ENCODE peak calls at places on chromosome 2, in six cellular contexts. P is activated CD8-positive, alpha-beta memory T cell treated with anti-CD3 and anti-CD28 coated beads for 48 hours; J is hypothalamus; Z is T-helper 9 cell; R is stimulated activated CD4-positive, alpha-beta T cell treated with anti-CD3 and anti-CD28 coated beads, Interleukin-15, amount 100 ng/mL, for 1 hour; O is H9. K is an unnamed sample.

GRCh38 chr2:88903744-88904353 is 212.4 kb downstream of the RPIA start:
- DNase-seq in J (no peak), P (no peak), R (no peak), Z (no peak), O (no peak), K (no peak)

GRCh38 chr2:58959996-58960395 is 718.9 kb upstream of the FANCL start:
- DNase-seq in R (no peak), J (no peak), O (no peak), P (no peak), Z (no peak), K (no peak)

GRCh38 chr2:230691005-230691647 is 21.5 kb upstream of the CAB39 start:
- DNase-seq in J (no peak), P (no peak), O (no peak), R (no peak), Z (no peak), K (no peak)

GRCh38 chr2:53913721-53914120 is 54.0 kb upstream of the GPR75 start:
- DNase-seq in J (no peak), P (no peak), O (no peak), R (no peak), Z (no peak), K (peak; percentile 1)

GRCh38 chr2:56167616-56168015 is 16.2 kb upstream of the CCDC85A start:
- DNase-seq in P (no peak), J (no peak), R (no peak), O (no peak), Z (no peak), K (no peak)

GRCh38 chr2:43311276-43311675 is 84.9 kb upstream of the ZFP36L2 start:
- DNase-seq in O (no peak), R (no peak), J (no peak), Z (no peak), P (no peak), K (no peak)

GRCh38 chr2:228446732-228447131 is 265.2 kb upstream of the SPHKAP start:
- DNase-seq in R (no peak), P (no peak), O (no peak), Z (no peak), J (no peak), K (no peak)

GRCh38 chr2:205574041-205574440 is 108.3 kb upstream of the NRP2 start:
- DNase-seq in R (no peak), O (no peak), Z (no peak), P (no peak), J (no peak), K (no peak)

GRCh38 chr2:9071032-9071431 is 67.5 kb upstream of the MBOAT2 start:
- DNase-seq in O (no peak), Z (no peak), P (no peak), J (no peak), R (no peak), K (no peak)

K was measured in effector memory CD8-positive, alpha-beta T cell.